ENCODE peak calls at places on chromosomes 13 and 19, in four cellular contexts. K is gastrocnemius medialis; P is heart left ventricle; C is CD4-positive, CD25-positive, alpha-beta regulatory T cell. D is an unnamed sample. For H3K4me1 and H3K9me3, the result is how much of the 10 kb centered on the place peaks cover.

GRCh38 chr13:93227280-93227905 is 786 bp downstream of the GPC6 start:
- DNase-seq in P (no peak), C (no peak), K (no peak), D (no peak)

GRCh38 chr19:4976412-4977298 is 7.7 kb downstream of the KDM4B start:
- DNase-seq in K (peak), P (peak), C (no peak), D (peak)

GRCh38 chr13:41065098-41065497 is 3.8 kb downstream of the WBP4 start:
- DNase-seq in P (no peak), C (no peak), K (no peak), D (no peak)

GRCh38 chr13:106357198-106357597 is 178.3 kb downstream of the EFNB2 start:
- DNase-seq in K (no peak), C (no peak), P (no peak), D (no peak)

GRCh38 chr13:60312851-60313505 is 84.0 kb upstream of the TDRD3 start:
- DNase-seq in C (no peak), K (no peak), P (no peak), D (no peak)

GRCh38 chr19:52690395-52691214 is 44.2 kb downstream of the ZNF611 start:
- DNase-seq in K (peak), C (peak), P (peak), D (peak)

GRCh38 chr19:33304760-33305647 is 2.7 kb upstream of the CEBPA start:
- DNase-seq in K (no peak), P (no peak), C (no peak), D (no peak)

GRCh38 chr19:56015756-56016155 is 29.2 kb downstream of the NLRP5 start:
- DNase-seq in K (no peak), P (no peak), C (no peak), D (no peak)

GRCh38 chr19:741506-742131 is 9.3 kb upstream of the MISP start:
- DNase-seq in P (no peak), K (no peak), C (peak), D (no peak)

GRCh38 chr19:21202865-21203494 is 61.1 kb downstream of the ZNF431 start:
- DNase-seq in K (no peak), P (no peak), C (peak), D (no peak)

GRCh38 chr19:37905936-37906867 is at the start of gene WDR87:
- DNase-seq in K (no peak), C (peak), P (peak), D (no peak)

GRCh38 chr19:54554006-54554405 is 19.6 kb upstream of the LILRA2 start:
- DNase-seq in P (no peak), C (no peak), K (no peak), D (no peak)

GRCh38 chr13:95122063-95122462 is 179.2 kb downstream of the ABCC4 start:
- DNase-seq in K (no peak), P (no peak), C (no peak), D (no peak)

GRCh38 chr19:51142119-51142518 is at the start of gene SIGLEC7:
- DNase-seq in K (peak), C (no peak), P (peak), D (peak)

GRCh38 chr19:41940443-41941409 is 12.5 kb upstream of the ERFL start:
- DNase-seq in C (no peak), K (no peak), P (no peak), D (no peak)

GRCh38 chr19:56141416-56141992 is 417 bp downstream of the ZNF444 start:
- DNase-seq in P (no peak), K (no peak), C (peak), D (no peak)

GRCh38 chr19:7639863-7640348 is 3.0 kb downstream of the STXBP2 start:
- DNase-seq in P (no peak), K (no peak), C (no peak), D (no peak)

GRCh38 chr19:15200575-15201364 is at the start of gene NOTCH3:
- DNase-seq in C (no peak), P (no peak), K (no peak), D (no peak)

GRCh38 chr13:97627566-97627965 is 193.6 kb downstream of the RAP2A start:
- DNase-seq in C (no peak), K (peak), P (peak), D (peak)

GRCh38 chr13:97659602-97660001 is 225.6 kb downstream of the RAP2A start:
- DNase-seq in P (no peak), K (no peak), C (no peak), D (no peak)

GRCh38 chr19:53927745-53928144 is 18.7 kb downstream of the CACNG7 start:
- DNase-seq in C (peak), K (no peak), P (no peak), D (no peak)

GRCh38 chr13:39788097-39788496 is 132.6 kb downstream of the COG6 start:
- DNase-seq in K (no peak), P (peak), C (no peak), D (peak)

GRCh38 chr13:91165758-91166157 is 181.7 kb upstream of the MIR17HG start:
- DNase-seq in P (no peak), K (no peak), C (no peak), D (no peak)

GRCh38 chr13:91166714-91167511 is 180.6 kb upstream of the MIR17HG start:
- DNase-seq in C (no peak), P (no peak), K (no peak), D (no peak)

GRCh38 chr13:91169641-91170040 is 177.8 kb upstream of the MIR17HG start:
- DNase-seq in C (no peak), K (no peak), P (no peak), D (no peak)

GRCh38 chr13:91172160-91172559 is 175.3 kb upstream of the MIR17HG start:
- DNase-seq in C (no peak), P (no peak), K (no peak), D (no peak)

DNA sequence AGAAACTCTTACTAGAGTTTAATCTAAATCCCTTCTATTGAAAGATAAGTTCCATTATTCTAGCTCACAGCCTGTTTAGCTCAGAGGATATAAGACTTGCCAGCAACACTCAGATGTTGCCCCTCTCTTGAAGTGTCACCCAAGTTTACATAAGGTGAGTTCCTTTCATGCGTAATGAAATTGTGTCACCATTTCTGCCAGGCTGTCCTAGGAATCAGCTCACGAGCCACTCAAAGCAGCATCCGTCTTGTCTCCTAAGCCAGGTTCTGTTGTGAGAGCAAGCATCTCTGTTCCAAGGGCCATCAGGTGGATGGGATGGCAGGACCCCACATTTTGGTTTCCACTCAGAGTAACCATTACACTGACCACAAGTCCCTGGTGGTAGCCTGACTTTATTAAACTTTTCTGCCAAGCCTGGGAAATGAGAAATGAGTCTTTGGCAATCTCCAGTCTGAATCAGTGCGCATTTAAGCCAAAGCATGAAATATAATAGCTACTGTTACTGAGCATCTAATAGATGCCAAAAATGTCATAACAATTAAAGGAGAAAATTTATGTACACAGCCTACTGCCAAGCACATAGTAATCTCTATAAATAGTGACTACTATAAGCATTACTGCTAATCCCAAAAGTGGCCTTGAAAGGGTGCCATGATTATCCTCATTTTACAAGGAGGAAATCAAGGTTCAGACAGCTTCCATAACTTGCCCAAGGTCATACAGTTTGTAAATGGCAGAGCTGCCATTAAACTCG is 179.6 kb upstream of the MIR17HG start:
- DNase-seq in K (no peak), P (no peak), C (no peak), D (no peak)
- H3K4me1 ChIP-seq in K (under half), P (under half), C (under half), D (under half)

GRCh38 chr19:57949702-57950101 is 2.2 kb upstream of the ZNF256 start:
- DNase-seq in C (no peak), K (no peak), P (no peak), D (no peak)

GRCh38 chr19:57949296-57949695 is 1.8 kb upstream of the ZNF256 start:
- DNase-seq in C (no peak), P (no peak), K (no peak), D (peak)

GRCh38 chr19:57954996-57955395 is 7.5 kb upstream of the ZNF256 start:
- DNase-seq in C (no peak), K (no peak), P (no peak), D (no peak)
- H3K9me3 ChIP-seq in C (under half), K (under half), P (under half), D (under half)

GRCh38 chr19:1837222-1837565 is 11.1 kb downstream of the REXO1 start:
- DNase-seq in P (no peak), C (no peak), K (no peak), D (no peak)
- H3K4me1 ChIP-seq in P (half or more), C (under half), K (under half), D (half or more)

GRCh38 chr19:57288373-57288772 is 8.1 kb downstream of the ZNF460 start:
- DNase-seq in C (no peak), P (no peak), K (no peak), D (no peak)

GRCh38 chr19:57290970-57291369 is 10.7 kb downstream of the ZNF460 start:
- DNase-seq in C (no peak), K (no peak), P (no peak), D (no peak)

DNA sequence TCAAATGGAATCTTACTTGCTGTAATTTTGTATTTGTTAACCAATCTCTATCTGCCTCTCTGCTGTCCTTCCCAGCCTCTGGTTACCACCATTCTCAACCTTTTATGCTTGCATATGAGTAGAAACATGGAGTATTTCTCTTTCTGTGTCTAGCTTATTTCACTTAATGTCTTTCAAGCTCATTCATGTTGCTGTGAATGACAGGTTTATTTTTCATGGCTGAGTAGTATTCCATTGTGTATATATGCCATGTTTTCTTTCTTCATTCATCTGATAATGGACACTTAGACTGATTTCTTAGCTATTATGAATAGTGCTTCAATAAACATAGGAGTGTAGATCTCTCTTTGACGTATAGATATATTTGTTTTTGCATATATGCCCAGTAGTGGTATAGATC is 13.4 kb downstream of the ZNF460 start:
- DNase-seq in P (no peak), K (no peak), C (no peak), D (no peak)
- H3K9me3 ChIP-seq in P (under half), K (under half), C (half or more), D (half or more)

GRCh38 chr19:49574206-49574755 is 6.1 kb downstream of the NOSIP start:
- DNase-seq in K (no peak), C (no peak), P (no peak), D (no peak)
- H3K4me1 ChIP-seq in K (half or more), C (under half), P (under half), D (under half)

DNA sequence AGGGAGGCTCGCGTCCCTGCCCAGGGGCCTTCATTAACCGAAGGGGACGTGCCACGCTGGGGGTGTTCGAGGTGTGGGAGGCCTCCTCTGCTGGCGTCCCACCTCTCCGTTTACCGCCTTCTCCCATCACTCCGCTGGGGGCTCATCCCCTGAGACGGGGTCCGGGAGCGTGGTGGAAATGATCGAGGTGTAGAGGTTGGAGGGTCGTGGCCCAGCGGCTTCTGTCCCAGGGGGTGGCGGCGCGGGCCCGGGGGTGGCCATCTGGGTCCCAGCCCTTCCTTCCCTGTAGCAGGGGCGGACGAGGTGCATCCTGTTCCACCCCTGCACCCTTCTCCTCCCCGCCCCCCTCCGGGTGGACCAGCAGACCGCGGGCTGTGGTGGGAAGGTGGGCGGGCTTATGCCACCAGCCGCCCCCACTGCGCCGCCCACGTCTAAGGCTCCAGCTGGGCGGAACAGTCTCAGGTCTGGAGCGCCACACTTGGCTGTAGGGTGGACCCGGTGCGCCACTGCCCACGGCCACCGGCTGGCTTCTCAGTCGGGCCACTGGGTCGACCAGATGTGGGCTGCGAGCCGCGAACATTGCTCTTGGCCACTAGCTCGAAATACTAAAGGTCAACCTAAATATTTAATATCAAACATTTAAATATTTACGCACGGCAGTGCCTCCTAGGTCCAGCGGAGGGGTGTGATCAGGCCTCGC is 69.5 kb downstream of the ZNF723 start:
- DNase-seq in P (no peak), K (no peak), C (no peak), D (no peak)
- H3K9me3 ChIP-seq in P (under half), K (under half), C (under half), D (under half)

DNA sequence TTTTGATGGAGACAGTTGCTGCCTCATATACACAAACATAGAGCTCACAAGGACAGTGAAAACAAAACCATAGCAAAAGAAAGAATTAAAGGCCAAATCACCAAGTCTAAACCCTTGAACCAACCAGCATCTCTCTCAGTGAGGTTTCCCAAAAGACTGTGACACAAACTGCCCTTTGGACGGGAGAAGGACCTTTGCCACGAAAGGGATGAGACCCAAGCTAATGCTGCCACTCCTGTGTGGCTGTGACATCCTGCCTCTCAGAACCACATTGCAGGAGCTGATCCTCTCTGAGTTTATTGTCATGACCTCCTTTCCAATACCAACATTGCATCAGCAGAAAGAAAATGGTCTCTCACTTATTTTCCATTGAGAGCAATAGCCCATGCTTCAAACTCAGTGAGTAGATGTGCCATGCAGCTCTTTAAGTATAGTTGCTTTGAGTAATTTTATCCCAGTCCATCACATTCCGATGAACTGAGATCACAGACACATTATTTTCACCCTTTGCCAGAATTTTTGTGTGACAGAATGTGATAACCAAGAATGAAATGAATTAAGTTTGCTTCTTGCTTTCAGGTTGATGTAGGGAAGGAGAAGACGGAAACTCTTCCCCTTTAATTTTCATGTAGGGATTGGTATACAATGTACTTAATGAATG is 133.5 kb upstream of the IRS2 start:
- DNase-seq in C (no peak), P (no peak), K (no peak), D (no peak)
- H3K4me1 ChIP-seq in C (under half), P (under half), K (under half), D (under half)